ENCODE peak calls at places on chromosomes 4 and X, in ten cellular contexts. V is nephron progenitor cell; W is PC-3; S is astrocyte of the spinal cord; G is GM04504; H is tibial nerve; Q is Jurkat, Clone E6-1; P is NCI-H446; T is amniotic stem cell; L is cardiac fibroblast. K is an unnamed sample.

GRCh38 chrX:45445745-45446412 is 245.2 kb upstream of the DIPK2B start:
- DNase-seq in H (no peak), G (peak; percentile 72), Q (no peak), T (peak; percentile 44), V (no peak), S (peak; percentile 59), P (no peak), L (peak; percentile 72), W (peak; percentile 92), K (peak; percentile 72)

GRCh38 chrX:1264556-1264955 is 4.1 kb upstream of the CSF2RA start:
- DNase-seq in T (no peak), G (no peak), H (no peak), P (no peak), L (no peak), W (peak; percentile 53), V (no peak), Q (no peak), S (no peak), K (no peak)

GRCh38 chr4:20370284-20370683 is 118.6 kb downstream of the SLIT2 start:
- DNase-seq in Q (no peak), G (no peak), H (no peak), T (peak; percentile 23), L (peak; percentile 43), P (no peak), S (no peak), V (no peak), W (no peak), K (no peak)

GRCh38 chr4:2006956-2007653 is 1.7 kb downstream of the NELFA start:
- DNase-seq in S (no peak), L (no peak), Q (no peak), W (no peak), H (no peak), T (no peak), V (no peak), G (no peak), P (no peak), K (no peak)

GRCh38 chr4:139027771-139028170 is 12.2 kb downstream of the NOCT start:
- DNase-seq in H (no peak), Q (no peak), L (no peak), T (no peak), S (no peak), G (no peak), V (no peak), P (no peak), W (no peak), K (peak; percentile 34)

GRCh38 chrX:120306640-120307039 is 4.6 kb downstream of the TMEM255A start:
- DNase-seq in T (no peak), W (peak; percentile 52), L (no peak), H (no peak), S (no peak), Q (no peak), P (no peak), G (no peak), V (no peak), K (no peak)

GRCh38 chrX:131595120-131595519 is 51.2 kb downstream of the OR13H1 start:
- DNase-seq in W (peak; percentile 10), Q (no peak), T (no peak), H (no peak), P (no peak), V (no peak), L (peak; percentile 4), G (no peak), S (no peak), K (no peak)

GRCh38 chrX:153970398-153971123 is 1.1 kb downstream of the HCFC1 start:
- DNase-seq in H (peak; percentile 31), W (peak; percentile 39), Q (peak; percentile 80), T (no peak), P (no peak), S (peak; percentile 72), L (peak; percentile 79), G (peak; percentile 30), V (peak; percentile 54), K (no peak)

GRCh38 chr4:13530823-13531608 is 13.3 kb downstream of the NKX3-2 start:
- DNase-seq in V (no peak), T (no peak), S (no peak), P (no peak), Q (no peak), H (no peak), W (no peak), G (no peak), L (no peak), K (no peak)

GRCh38 chr4:53197760-53198150 is 168.1 kb downstream of the SCFD2 start:
- DNase-seq in L (peak; percentile 39), S (no peak), T (no peak), P (no peak), V (no peak), H (no peak), Q (no peak), W (no peak), G (no peak), K (no peak)

GRCh38 chrX:140525448-140525847 is 20.6 kb upstream of the SOX3 start:
- DNase-seq in G (no peak), P (no peak), H (no peak), L (peak; percentile 1), Q (no peak), T (no peak), W (no peak), S (peak; percentile 25), V (no peak), K (no peak)

GRCh38 chr4:38266616-38267015 is 306.4 kb downstream of the PTTG2 start:
- DNase-seq in T (peak; percentile 7), W (peak; percentile 55), S (peak; percentile 24), P (no peak), V (no peak), G (no peak), Q (no peak), L (no peak), H (no peak), K (peak; percentile 10)

GRCh38 chr4:39026096-39026495 is 6.1 kb downstream of the TMEM156 start:
- DNase-seq in V (no peak), S (no peak), G (no peak), L (no peak), H (no peak), T (no peak), P (no peak), W (no peak), Q (no peak), K (no peak)

GRCh38 chrX:137430301-137430700 is 135.6 kb upstream of the ZIC3 start:
- DNase-seq in W (no peak), H (no peak), G (no peak), S (no peak), Q (no peak), V (no peak), L (no peak), P (no peak), T (no peak), K (no peak)

GRCh38 chrX:30643313-30643821 is 9.9 kb upstream of the GK start:
- DNase-seq in T (no peak), S (no peak), P (no peak), G (peak; percentile 42), W (no peak), Q (no peak), L (peak; percentile 75), H (no peak), V (no peak), K (no peak)

K was measured in endothelial cell of umbilical vein.